ENCODE peak calls at places on chromosomes 7 and 10, in six cellular contexts. One of them, this sample, is unnamed.
A peak's percentile ranks its signal among the peaks of the same experiment; 100 is the strongest.

GRCh38 chr7:113179313-113179712 is 61.0 kb upstream of the SMIM30 start:
- DNase-seq in adrenal gland: no peak
- DNase-seq in activated CD8-positive, alpha-beta memory T cell treated with anti-CD3 and anti-CD28 coated beads, Interleukin-2, amount 50 U/mL, for 48 hours: no peak
- DNase-seq in DMS79 treated with DMSO at 0.1 percent for 48 hours: no peak
- DNase-seq in body of pancreas: no peak
- DNase-seq in left cardiac atrium: no peak
- DNase-seq in this sample: no peak

GRCh38 chr10:101073631-101074030 is 11.8 kb downstream of the KAZALD1 start:
- DNase-seq in left cardiac atrium: no peak
- DNase-seq in body of pancreas: no peak
- DNase-seq in adrenal gland: no peak
- DNase-seq in activated CD8-positive, alpha-beta memory T cell treated with anti-CD3 and anti-CD28 coated beads, Interleukin-2, amount 50 U/mL, for 48 hours: no peak
- DNase-seq in DMS79 treated with DMSO at 0.1 percent for 48 hours: no peak
- DNase-seq in this sample: no peak

GRCh38 chr7:115177832-115178231 is 255.9 kb downstream of the MDFIC start:
- DNase-seq in left cardiac atrium: no peak
- DNase-seq in adrenal gland: no peak
- DNase-seq in body of pancreas: no peak
- DNase-seq in DMS79 treated with DMSO at 0.1 percent for 48 hours: no peak
- DNase-seq in activated CD8-positive, alpha-beta memory T cell treated with anti-CD3 and anti-CD28 coated beads, Interleukin-2, amount 50 U/mL, for 48 hours: no peak
- DNase-seq in this sample: no peak

GRCh38 chr7:82605247-82605864 is 161.8 kb upstream of the CACNA2D1 start:
- DNase-seq in body of pancreas: no peak
- DNase-seq in DMS79 treated with DMSO at 0.1 percent for 48 hours: peak; percentile 68
- DNase-seq in activated CD8-positive, alpha-beta memory T cell treated with anti-CD3 and anti-CD28 coated beads, Interleukin-2, amount 50 U/mL, for 48 hours: no peak
- DNase-seq in left cardiac atrium: no peak
- DNase-seq in adrenal gland: peak; percentile 48
- DNase-seq in this sample: no peak

GRCh38 chr7:72187179-72187578 is 225.0 kb downstream of the CALN1 start:
- DNase-seq in activated CD8-positive, alpha-beta memory T cell treated with anti-CD3 and anti-CD28 coated beads, Interleukin-2, amount 50 U/mL, for 48 hours: no peak
- DNase-seq in DMS79 treated with DMSO at 0.1 percent for 48 hours: no peak
- DNase-seq in body of pancreas: no peak
- DNase-seq in adrenal gland: no peak
- DNase-seq in left cardiac atrium: no peak
- DNase-seq in this sample: no peak

GRCh38 chr10:133230023-133230319 is at the start of gene UTF1:
- DNase-seq in activated CD8-positive, alpha-beta memory T cell treated with anti-CD3 and anti-CD28 coated beads, Interleukin-2, amount 50 U/mL, for 48 hours: no peak
- DNase-seq in left cardiac atrium: no peak
- DNase-seq in body of pancreas: no peak
- DNase-seq in adrenal gland: no peak
- DNase-seq in DMS79 treated with DMSO at 0.1 percent for 48 hours: peak; percentile 2
- DNase-seq in this sample: no peak

GRCh38 chr7:93414574-93414973 is 159.9 kb downstream of the CALCR start:
- DNase-seq in DMS79 treated with DMSO at 0.1 percent for 48 hours: no peak
- DNase-seq in adrenal gland: no peak
- DNase-seq in activated CD8-positive, alpha-beta memory T cell treated with anti-CD3 and anti-CD28 coated beads, Interleukin-2, amount 50 U/mL, for 48 hours: no peak
- DNase-seq in body of pancreas: no peak
- DNase-seq in left cardiac atrium: no peak
- DNase-seq in this sample: no peak

GRCh38 chr10:17835688-17836087 is 26.5 kb downstream of the MRC1 start:
- DNase-seq in left cardiac atrium: no peak
- DNase-seq in DMS79 treated with DMSO at 0.1 percent for 48 hours: no peak
- DNase-seq in body of pancreas: no peak
- DNase-seq in adrenal gland: no peak
- DNase-seq in activated CD8-positive, alpha-beta memory T cell treated with anti-CD3 and anti-CD28 coated beads, Interleukin-2, amount 50 U/mL, for 48 hours: no peak
- DNase-seq in this sample: no peak

GRCh38 chr10:88881922-88882645 is 2.0 kb downstream of the STAMBPL1 start:
- DNase-seq in DMS79 treated with DMSO at 0.1 percent for 48 hours: no peak
- DNase-seq in left cardiac atrium: no peak
- DNase-seq in adrenal gland: no peak
- DNase-seq in body of pancreas: no peak
- DNase-seq in activated CD8-positive, alpha-beta memory T cell treated with anti-CD3 and anti-CD28 coated beads, Interleukin-2, amount 50 U/mL, for 48 hours: no peak
- DNase-seq in this sample: no peak

GRCh38 chr10:73878365-73878764 is 4.0 kb upstream of the CAMK2G start:
- DNase-seq in adrenal gland: no peak
- DNase-seq in activated CD8-positive, alpha-beta memory T cell treated with anti-CD3 and anti-CD28 coated beads, Interleukin-2, amount 50 U/mL, for 48 hours: no peak
- DNase-seq in left cardiac atrium: no peak
- DNase-seq in DMS79 treated with DMSO at 0.1 percent for 48 hours: no peak
- DNase-seq in body of pancreas: no peak
- DNase-seq in this sample: no peak

GRCh38 chr10:132281915-132282666 is 25.7 kb downstream of the STK32C start:
- DNase-seq in body of pancreas: no peak
- DNase-seq in adrenal gland: no peak
- DNase-seq in left cardiac atrium: no peak
- DNase-seq in activated CD8-positive, alpha-beta memory T cell treated with anti-CD3 and anti-CD28 coated beads, Interleukin-2, amount 50 U/mL, for 48 hours: no peak
- DNase-seq in DMS79 treated with DMSO at 0.1 percent for 48 hours: peak; percentile 31
- DNase-seq in this sample: no peak

GRCh38 chr10:84244651-84245270 is at the start of gene RGR:
- DNase-seq in DMS79 treated with DMSO at 0.1 percent for 48 hours: no peak
- DNase-seq in body of pancreas: peak; percentile 29
- DNase-seq in activated CD8-positive, alpha-beta memory T cell treated with anti-CD3 and anti-CD28 coated beads, Interleukin-2, amount 50 U/mL, for 48 hours: no peak
- DNase-seq in left cardiac atrium: peak; percentile 45
- DNase-seq in adrenal gland: no peak
- DNase-seq in this sample: no peak